ENCODE peak calls at places on chromosomes 16 and 17, in four cellular contexts. N, L, K and W are unnamed samples.

GRCh38 chr17:42378597-42379594 is 9.3 kb downstream of the STAT3 start:
- DNase-seq in N (peak; percentile 34), L (no peak), K (no peak), W (no peak)

GRCh38 chr16:85281181-85281580 is 168.9 kb upstream of the CIBAR2 start:
- DNase-seq in N (no peak), L (no peak), K (no peak), W (no peak)

GRCh38 chr16:52597772-52598483 is 51.0 kb upstream of the TOX3 start:
- DNase-seq in N (no peak), L (no peak), K (peak; percentile 99), W (no peak)

GRCh38 chr17:180380-181212 is 854 bp downstream of the DOC2B start:
- DNase-seq in N (no peak), L (no peak), K (no peak), W (no peak)

GRCh38 chr17:78258323-78259229 is 27.1 kb downstream of the TMEM235 start:
- DNase-seq in N (peak; percentile 12), L (peak; percentile 85), K (peak; percentile 36), W (no peak)

GRCh38 chr16:78503501-78504110 is 404.2 kb downstream of the WWOX start:
- DNase-seq in N (peak; percentile 11), L (peak; percentile 69), K (peak; percentile 61), W (peak; percentile 62)

GRCh38 chr16:81214745-81215166 is 23.7 kb upstream of the BCO1 start:
- DNase-seq in N (peak; percentile 15), L (peak; percentile 47), K (peak; percentile 48), W (peak; percentile 69)

GRCh38 chr17:55607736-55608341 is 96.6 kb upstream of the SMIM36 start:
- DNase-seq in N (peak; percentile 71), L (no peak), K (no peak), W (peak; percentile 25)

GRCh38 chr16:48367443-48368049 is 17.7 kb downstream of the SIAH1 start:
- DNase-seq in N (no peak), L (no peak), K (no peak), W (no peak)

GRCh38 chr17:71494045-71494444 is 626.8 kb upstream of the SOX9 start:
- DNase-seq in N (peak; percentile 28), L (no peak), K (no peak), W (no peak)

GRCh38 chr17:28041844-28042656 is 427 bp upstream of the NLK start:
- DNase-seq in N (peak; percentile 31), L (no peak), K (no peak), W (no peak)

GRCh38 chr16:57725077-57725953 is 10.3 kb upstream of the KATNB1 start:
- DNase-seq in N (no peak), L (no peak), K (no peak), W (no peak)

GRCh38 chr16:81821422-81822128 is 42.5 kb downstream of the PLCG2 start:
- DNase-seq in N (no peak), L (no peak), K (no peak), W (no peak)

GRCh38 chr16:83923581-83924365 is 24.9 kb downstream of the MLYCD start:
- DNase-seq in N (no peak), L (no peak), K (no peak), W (no peak)

GRCh38 chr17:40485851-40486512 is 15.4 kb downstream of the TNS4 start:
- DNase-seq in N (peak; percentile 100), L (peak; percentile 31), K (peak; percentile 86), W (peak; percentile 96)

GRCh38 chr17:80663783-80664206 is 119.2 kb downstream of the RPTOR start:
- DNase-seq in N (peak; percentile 84), L (no peak), K (no peak), W (no peak)

GRCh38 chr17:69468211-69468610 is 53.7 kb downstream of the MAP2K6 start:
- DNase-seq in N (no peak), L (no peak), K (no peak), W (peak; percentile 37)

GRCh38 chr16:66869424-66869823 is 10.9 kb upstream of the PDP2 start:
- DNase-seq in N (no peak), L (no peak), K (no peak), W (no peak)

GRCh38 chr17:28916302-28916934 is 13.5 kb upstream of the DHRS13 start:
- DNase-seq in N (peak; percentile 43), L (no peak), K (peak; percentile 38), W (peak; percentile 61)

GRCh38 chr17:74963656-74964055 is 8.9 kb downstream of the HID1 start:
- DNase-seq in N (no peak), L (no peak), K (no peak), W (no peak)

GRCh38 chr17:56838687-56839086 is 4.7 kb downstream of the DGKE start:
- DNase-seq in N (no peak), L (no peak), K (no peak), W (no peak)

GRCh38 chr17:35242158-35242804 is 591 bp upstream of the SLFN5 start:
- DNase-seq in N (peak; percentile 32), L (peak; percentile 14), K (peak; percentile 53), W (peak; percentile 69)

GRCh38 chr16:75580-76501 is 2.2 kb upstream of the MPG start:
- DNase-seq in N (peak; percentile 86), L (peak; percentile 54), K (peak; percentile 82), W (no peak)

GRCh38 chr17:10013360-10014112 is 108.5 kb upstream of the RCVRN start:
- DNase-seq in N (peak; percentile 66), L (no peak), K (no peak), W (no peak)

GRCh38 chr17:76869878-76870714 is 1.9 kb downstream of the MGAT5B start:
- DNase-seq in N (peak; percentile 12), L (peak; percentile 55), K (no peak), W (no peak)

GRCh38 chr17:2101448-2102257 is 46.8 kb downstream of the HIC1 start:
- DNase-seq in N (no peak), L (no peak), K (no peak), W (no peak)

GRCh38 chr16:48384982-48385271 is 286 bp downstream of the SIAH1 start:
- DNase-seq in N (no peak), L (no peak), K (no peak), W (no peak)

GRCh38 chr16:75496546-75496945 is 1.3 kb upstream of the CHST6 start:
- DNase-seq in N (no peak), L (no peak), K (no peak), W (no peak)

GRCh38 chr17:74485012-74485743 is 18.7 kb downstream of the CD300A start:
- DNase-seq in N (no peak), L (no peak), K (no peak), W (no peak)

GRCh38 chr16:13178318-13178717 is 276.9 kb downstream of the SHISA9 start:
- DNase-seq in N (no peak), L (no peak), K (no peak), W (no peak)

GRCh38 chr16:77584205-77584859 is 138.0 kb upstream of the NUDT7 start:
- DNase-seq in N (peak; percentile 63), L (peak; percentile 57), K (peak; percentile 44), W (peak; percentile 66)

GRCh38 chr16:11599579-11599978 is 12.9 kb upstream of the LITAF start:
- DNase-seq in N (no peak), L (no peak), K (no peak), W (no peak)

GRCh38 chr16:14013571-14014283 is 57.4 kb upstream of the MRTFB start:
- DNase-seq in N (peak; percentile 93), L (no peak), K (peak; percentile 77), W (peak; percentile 72)

GRCh38 chr16:66516808-66517585 is 32.9 kb downstream of the TK2 start:
- DNase-seq in N (peak; percentile 99), L (peak; percentile 96), K (peak; percentile 100), W (peak; percentile 99)

GRCh38 chr17:78263063-78263735 is 31.8 kb downstream of the TMEM235 start:
- DNase-seq in N (no peak), L (peak; percentile 68), K (peak; percentile 43), W (no peak)

GRCh38 chr16:31504159-31504558 is 4.0 kb downstream of the RUSF1 start:
- DNase-seq in N (no peak), L (no peak), K (no peak), W (no peak)

GRCh38 chr16:72530434-72530833 is 358.5 kb upstream of the PMFBP1 start:
- DNase-seq in N (peak; percentile 75), L (no peak), K (no peak), W (peak; percentile 28)

GRCh38 chr17:27542841-27543463 is 86.7 kb downstream of the KSR1 start:
- DNase-seq in N (no peak), L (no peak), K (peak; percentile 30), W (no peak)

DNA sequence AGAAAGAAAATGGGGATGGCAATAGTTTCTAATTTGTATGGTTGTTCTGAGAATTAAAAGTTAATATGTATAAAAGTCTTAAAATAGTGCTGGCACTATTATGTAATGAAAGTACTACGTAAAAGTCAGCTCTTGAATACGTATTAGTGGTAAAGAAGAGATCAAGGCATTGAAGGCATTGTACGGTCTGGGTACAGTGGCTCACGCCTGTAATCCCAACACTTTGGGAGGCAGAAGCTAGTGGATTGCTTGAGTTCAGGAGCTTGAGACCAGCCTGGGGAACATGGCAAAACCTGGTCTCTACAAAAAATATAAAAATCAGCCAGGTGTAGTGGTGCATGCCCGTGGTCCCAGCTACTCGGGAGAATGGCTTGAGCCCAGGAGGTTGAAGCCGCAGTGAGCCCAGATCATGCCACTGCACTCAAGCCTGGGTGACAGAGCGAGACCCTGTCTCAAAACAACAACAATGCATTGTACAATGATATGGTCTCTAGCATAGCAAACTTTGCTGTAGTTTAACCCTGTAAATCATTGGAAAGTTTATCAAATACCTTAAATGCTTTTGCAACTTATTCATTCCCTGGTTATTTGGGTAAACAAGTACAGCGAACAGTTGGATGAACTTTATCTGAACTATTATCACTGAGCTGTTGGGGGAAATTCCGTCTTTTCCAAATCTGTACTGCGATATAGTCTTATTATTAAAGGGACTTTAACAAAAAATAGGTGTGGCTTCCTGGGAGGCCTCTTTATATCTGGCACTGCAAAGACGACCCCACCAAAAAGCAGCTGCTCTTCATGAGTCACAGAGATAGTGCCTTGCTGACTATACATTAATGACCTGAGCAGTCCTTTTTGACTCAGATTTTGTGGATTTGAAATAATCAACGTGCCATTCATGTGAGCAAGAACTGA is 73.6 kb downstream of the GPRC5B start:
- DNase-seq in N (peak; percentile 95), L (no peak), K (peak; percentile 68), W (peak; percentile 88)
- TF ChIP-seq CEBPB in N (peak; percentile 31), L (no peak), K (no peak), W (peak; percentile 66)

GRCh38 chr16:1821861-1822611 is 4.6 kb downstream of the HAGH start:
- DNase-seq in N (no peak), L (no peak), K (no peak), W (no peak)
- TF ChIP-seq MAZ in N (no peak), L (no peak), K (no peak), W (no peak)

GRCh38 chr17:44584498-44584897 is 27.2 kb downstream of the FZD2 start:
- DNase-seq in N (no peak), L (no peak), K (no peak), W (no peak)
- TF ChIP-seq CEBPB in N (no peak), L (no peak), K (no peak), W (no peak)

GRCh38 chr16:88731699-88732098 is 25.4 kb downstream of the CTU2 start:
- DNase-seq in N (no peak), L (peak; percentile 76), K (no peak), W (no peak)
- TF ChIP-seq MAZ in N (no peak), L (no peak), K (no peak), W (no peak)